ENCODE peak calls at places on chromosomes 12 and 14, in six cellular contexts. R, O, L, U, C and T are unnamed samples.

GRCh38 chr14:101235042-101235871 is 326.0 kb upstream of the DIO3 start:
- DNase-seq in L (peak; percentile 38), R (peak; percentile 47), C (peak; percentile 91), O (peak; percentile 16), U (peak; percentile 18), T (no peak)

GRCh38 chr12:92145731-92146496 is at the start of gene BTG1:
- DNase-seq in U (peak; percentile 99), C (peak; percentile 94), R (peak; percentile 99), O (peak; percentile 97), L (peak; percentile 99), T (peak; percentile 100)

GRCh38 chr14:104139460-104140212 is 1.2 kb downstream of the KIF26A start:
- DNase-seq in O (no peak), L (peak; percentile 27), U (no peak), C (no peak), R (no peak), T (no peak)

GRCh38 chr14:54329082-54329695 is 67.6 kb upstream of the CDKN3 start:
- DNase-seq in R (peak; percentile 8), C (peak; percentile 85), O (peak; percentile 85), L (no peak), U (peak; percentile 47), T (no peak)

GRCh38 chr14:94612580-94613554 is 676 bp downstream of the SERPINA3 start:
- DNase-seq in R (peak; percentile 45), U (no peak), C (no peak), L (no peak), O (no peak), T (no peak)

GRCh38 chr12:48192861-48193260 is 9.4 kb downstream of the CCDC184 start:
- DNase-seq in C (no peak), O (no peak), L (no peak), R (no peak), U (no peak), T (no peak)

GRCh38 chr14:72745546-72745945 is 148.4 kb downstream of the DPF3 start:
- DNase-seq in L (no peak), C (no peak), U (no peak), R (no peak), O (no peak), T (no peak)

GRCh38 chr14:23562822-23563472 is 4.6 kb downstream of the AP1G2 start:
- DNase-seq in O (peak; percentile 68), L (no peak), U (peak; percentile 56), C (peak; percentile 67), R (peak; percentile 81), T (no peak)

GRCh38 chr12:63206908-63207307 is 55.9 kb upstream of the AVPR1A start:
- DNase-seq in O (no peak), L (no peak), C (no peak), R (no peak), U (peak; percentile 26), T (no peak)

GRCh38 chr12:106066051-106066705 is 72.6 kb downstream of the NUAK1 start:
- DNase-seq in C (no peak), R (no peak), O (no peak), L (no peak), U (no peak), T (no peak)